ENCODE peak calls at places on chromosomes 7 and 10, in four cellular contexts. One of them, this sample, is unnamed.

GRCh38 chr10:94042001-94042813 is 48.5 kb downstream of the PLCE1 start:
- DNase-seq in right lobe of liver: no peak
- DNase-seq in HepG2: no peak
- DNase-seq in breast epithelium: no peak
- DNase-seq in this sample: no peak

GRCh38 chr7:29424984-29425309 is 138.7 kb upstream of the PRR15 start:
- DNase-seq in breast epithelium: no peak
- DNase-seq in right lobe of liver: no peak
- DNase-seq in HepG2: no peak
- DNase-seq in this sample: no peak

GRCh38 chr7:140175221-140176218 is 1.3 kb downstream of the KDM7A start:
- DNase-seq in breast epithelium: peak; percentile 96
- DNase-seq in right lobe of liver: peak; percentile 95
- DNase-seq in HepG2: peak; percentile 96
- DNase-seq in this sample: peak; percentile 88

GRCh38 chr7:83574616-83575015 is 74.3 kb downstream of the SEMA3E start:
- DNase-seq in breast epithelium: no peak
- DNase-seq in HepG2: no peak
- DNase-seq in right lobe of liver: no peak
- DNase-seq in this sample: no peak

GRCh38 chr10:98638920-98639319 is 192.2 kb upstream of the HPS1 start:
- DNase-seq in breast epithelium: no peak
- DNase-seq in right lobe of liver: no peak
- DNase-seq in HepG2: no peak
- DNase-seq in this sample: no peak

GRCh38 chr7:47577351-47577919 is 4.5 kb downstream of the TNS3 start:
- DNase-seq in HepG2: no peak
- DNase-seq in right lobe of liver: no peak
- DNase-seq in breast epithelium: no peak
- DNase-seq in this sample: no peak

GRCh38 chr7:69147631-69148030 is 450.6 kb upstream of the AUTS2 start:
- DNase-seq in HepG2: no peak
- DNase-seq in breast epithelium: no peak
- DNase-seq in right lobe of liver: no peak
- DNase-seq in this sample: no peak

GRCh38 chr7:37916017-37916672 is 472 bp downstream of the SFRP4 start:
- DNase-seq in right lobe of liver: no peak
- DNase-seq in breast epithelium: no peak
- DNase-seq in HepG2: no peak
- DNase-seq in this sample: no peak

GRCh38 chr7:137975768-137976167 is 26.1 kb downstream of the CREB3L2 start:
- DNase-seq in breast epithelium: no peak
- DNase-seq in HepG2: no peak
- DNase-seq in right lobe of liver: no peak
- DNase-seq in this sample: no peak

GRCh38 chr10:11345224-11346054 is 266.0 kb downstream of the USP6NL start:
- DNase-seq in right lobe of liver: no peak
- DNase-seq in breast epithelium: no peak
- DNase-seq in HepG2: peak; percentile 4
- DNase-seq in this sample: no peak

GRCh38 chr10:20953120-20953519 is 56.0 kb upstream of the NEBL start:
- DNase-seq in right lobe of liver: no peak
- DNase-seq in HepG2: no peak
- DNase-seq in breast epithelium: no peak
- DNase-seq in this sample: no peak

GRCh38 chr10:6050801-6051445 is 11.2 kb downstream of the IL2RA start:
- DNase-seq in HepG2: peak; percentile 41
- DNase-seq in breast epithelium: peak; percentile 60
- DNase-seq in right lobe of liver: peak; percentile 82
- DNase-seq in this sample: no peak

GRCh38 chr7:157189405-157189804 is 50.7 kb downstream of the UBE3C start:
- DNase-seq in breast epithelium: no peak
- DNase-seq in HepG2: no peak
- DNase-seq in right lobe of liver: no peak
- DNase-seq in this sample: no peak

GRCh38 chr10:14879055-14879800 is 562 bp downstream of the SUV39H2 start:
- DNase-seq in breast epithelium: peak; percentile 18
- DNase-seq in HepG2: peak; percentile 9
- DNase-seq in right lobe of liver: no peak
- DNase-seq in this sample: no peak

GRCh38 chr7:27346531-27347260 is 104.1 kb downstream of the EVX1 start:
- DNase-seq in breast epithelium: peak; percentile 30
- DNase-seq in HepG2: peak; percentile 66
- DNase-seq in right lobe of liver: no peak
- DNase-seq in this sample: no peak

GRCh38 chr7:47576031-47576908 is 5.6 kb downstream of the TNS3 start:
- DNase-seq in right lobe of liver: peak; percentile 60
- DNase-seq in breast epithelium: peak; percentile 61
- DNase-seq in HepG2: peak; percentile 95
- DNase-seq in this sample: no peak

GRCh38 chr7:87564290-87564963 is 36.3 kb downstream of the ABCB1 start:
- DNase-seq in right lobe of liver: peak; percentile 70
- DNase-seq in HepG2: peak; percentile 20
- DNase-seq in breast epithelium: no peak
- DNase-seq in this sample: no peak

GRCh38 chr10:8113616-8114015 is 59.1 kb downstream of the GATA3 start:
- DNase-seq in HepG2: no peak
- DNase-seq in right lobe of liver: no peak
- DNase-seq in breast epithelium: no peak
- DNase-seq in this sample: no peak

GRCh38 chr10:30683496-30683895 is 53.9 kb upstream of the LYZL2 start:
- DNase-seq in right lobe of liver: no peak
- DNase-seq in HepG2: no peak
- DNase-seq in breast epithelium: no peak
- DNase-seq in this sample: no peak

GRCh38 chr10:122307669-122308486 is 36.8 kb downstream of the BTBD16 start:
- DNase-seq in HepG2: no peak
- DNase-seq in right lobe of liver: no peak
- DNase-seq in breast epithelium: peak; percentile 56
- DNase-seq in this sample: peak; percentile 66

GRCh38 chr10:113024930-113025329 is 74.9 kb downstream of the TCF7L2 start:
- DNase-seq in right lobe of liver: no peak
- DNase-seq in HepG2: no peak
- DNase-seq in breast epithelium: no peak
- DNase-seq in this sample: no peak

GRCh38 chr7:30467275-30467674 is 11.3 kb downstream of the NOD1 start:
- DNase-seq in right lobe of liver: no peak
- DNase-seq in breast epithelium: no peak
- DNase-seq in HepG2: no peak
- DNase-seq in this sample: no peak

GRCh38 chr7:85749715-85750453 is 563.0 kb upstream of the SEMA3D start:
- DNase-seq in HepG2: no peak
- DNase-seq in right lobe of liver: no peak
- DNase-seq in breast epithelium: no peak
- DNase-seq in this sample: no peak

GRCh38 chr10:31697271-31698168 is 231.1 kb downstream of the ARHGAP12 start:
- DNase-seq in HepG2: no peak
- DNase-seq in breast epithelium: peak; percentile 50
- DNase-seq in right lobe of liver: peak; percentile 61
- DNase-seq in this sample: peak; percentile 85

GRCh38 chr7:117133125-117133524 is 179.8 kb downstream of the ST7 start:
- DNase-seq in breast epithelium: no peak
- DNase-seq in HepG2: no peak
- DNase-seq in right lobe of liver: no peak
- DNase-seq in this sample: no peak

GRCh38 chr7:103810112-103810744 is 179.2 kb downstream of the RELN start:
- DNase-seq in right lobe of liver: no peak
- DNase-seq in breast epithelium: no peak
- DNase-seq in HepG2: peak; percentile 59
- DNase-seq in this sample: no peak

GRCh38 chr10:62352356-62352963 is 21.7 kb upstream of the ZNF365 start:
- DNase-seq in right lobe of liver: no peak
- DNase-seq in HepG2: no peak
- DNase-seq in breast epithelium: no peak
- DNase-seq in this sample: no peak

GRCh38 chr7:78345979-78346378 is 547.4 kb downstream of the PHTF2 start:
- DNase-seq in right lobe of liver: no peak
- DNase-seq in HepG2: no peak
- DNase-seq in breast epithelium: no peak
- DNase-seq in this sample: no peak

GRCh38 chr10:69406302-69406811 is 10.4 kb downstream of the TACR2 start:
- DNase-seq in right lobe of liver: no peak
- DNase-seq in breast epithelium: no peak
- DNase-seq in HepG2: no peak
- DNase-seq in this sample: no peak

GRCh38 chr7:104873346-104873849 is 140.6 kb upstream of the KMT2E start:
- DNase-seq in right lobe of liver: no peak
- DNase-seq in HepG2: no peak
- DNase-seq in breast epithelium: no peak
- DNase-seq in this sample: no peak

GRCh38 chr7:44515595-44516268 is 25.3 kb upstream of the NUDCD3 start:
- DNase-seq in right lobe of liver: no peak
- DNase-seq in breast epithelium: no peak
- DNase-seq in HepG2: no peak
- DNase-seq in this sample: no peak

GRCh38 chr7:131016230-131016629 is 282.2 kb upstream of the KLF14 start:
- DNase-seq in right lobe of liver: no peak
- DNase-seq in HepG2: peak; percentile 44
- DNase-seq in breast epithelium: no peak
- DNase-seq in this sample: no peak

GRCh38 chr7:157587051-157587450 is 250.2 kb downstream of the DNAJB6 start:
- DNase-seq in right lobe of liver: no peak
- DNase-seq in breast epithelium: no peak
- DNase-seq in HepG2: no peak
- DNase-seq in this sample: no peak

GRCh38 chr10:24866615-24867583 is 85.5 kb downstream of the PRTFDC1 start:
- DNase-seq in breast epithelium: peak; percentile 46
- DNase-seq in HepG2: peak; percentile 6
- DNase-seq in right lobe of liver: no peak
- DNase-seq in this sample: no peak

GRCh38 chr7:85184599-85185354 is 2.1 kb downstream of the SEMA3D start:
- DNase-seq in right lobe of liver: no peak
- DNase-seq in breast epithelium: no peak
- DNase-seq in HepG2: no peak
- DNase-seq in this sample: peak; percentile 9

GRCh38 chr10:99410876-99411275 is 19.5 kb downstream of the GOT1 start:
- DNase-seq in breast epithelium: no peak
- DNase-seq in HepG2: no peak
- DNase-seq in right lobe of liver: no peak
- DNase-seq in this sample: no peak

GRCh38 chr10:22681783-22682183 is 32.6 kb downstream of the PIP4K2A start:
- DNase-seq in HepG2: peak; percentile 85
- DNase-seq in breast epithelium: no peak
- DNase-seq in right lobe of liver: peak; percentile 56
- DNase-seq in this sample: no peak

GRCh38 chr7:28157311-28157710 is 23.3 kb downstream of the JAZF1 start:
- DNase-seq in HepG2: no peak
- DNase-seq in breast epithelium: no peak
- DNase-seq in right lobe of liver: no peak
- DNase-seq in this sample: no peak

GRCh38 chr10:126459878-126460481 is 71.7 kb upstream of the ADAM12 start:
- DNase-seq in breast epithelium: no peak
- DNase-seq in HepG2: peak; percentile 38
- DNase-seq in right lobe of liver: no peak
- DNase-seq in this sample: no peak

GRCh38 chr7:537911-538634 is 18.4 kb upstream of the PDGFA start:
- DNase-seq in HepG2: peak; percentile 81
- DNase-seq in right lobe of liver: no peak
- DNase-seq in breast epithelium: no peak
- DNase-seq in this sample: no peak

DNA sequence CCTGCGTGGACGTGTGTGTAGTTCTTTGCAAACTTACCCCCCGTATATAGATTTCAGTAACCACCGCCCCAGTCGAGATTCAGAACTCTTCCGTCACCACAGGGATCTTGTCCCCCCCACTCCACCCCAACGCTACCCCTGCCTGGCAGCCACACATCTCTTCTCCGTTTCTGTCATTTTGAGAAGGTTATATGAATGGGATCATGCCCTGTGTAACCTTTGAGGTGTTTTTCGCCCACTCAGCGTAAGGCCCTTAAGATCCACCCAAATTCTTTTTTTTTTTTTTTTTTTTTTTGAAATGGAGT is 83.4 kb downstream of the ELFN1 start:
- DNase-seq in breast epithelium: no peak
- DNase-seq in HepG2: no peak
- DNase-seq in right lobe of liver: no peak
- DNase-seq in this sample: no peak
- H3K27me3 ChIP-seq in breast epithelium: peaks cover 42% of the 10 kb centered on the region
- H3K27me3 ChIP-seq in HepG2: peaks cover 29% of the 10 kb centered on the region
- H3K27me3 ChIP-seq in right lobe of liver: no peaks in the 10 kb centered on the region
- H3K27me3 ChIP-seq in this sample: no peaks in the 10 kb centered on the region

DNA sequence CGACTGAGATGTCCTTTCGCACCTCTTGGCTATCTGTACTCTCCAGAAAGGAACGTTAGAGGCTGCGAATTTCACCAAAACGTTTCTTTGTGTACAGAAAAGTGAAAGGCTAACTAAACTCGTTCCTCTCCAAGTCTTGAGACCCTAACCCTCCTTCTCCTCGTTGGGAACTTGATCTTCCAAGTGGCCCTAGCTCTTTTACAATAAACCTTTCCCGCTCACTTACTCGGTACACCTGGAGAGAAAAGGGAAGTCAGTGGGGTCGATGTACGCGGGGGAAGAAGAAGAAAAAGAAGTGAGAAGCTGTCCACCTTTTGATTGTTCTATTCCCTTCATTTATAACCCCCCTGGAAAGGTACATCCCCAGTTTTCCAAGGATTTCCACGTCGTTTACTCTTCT is 164.9 kb upstream of the PPP1R3A start:
- DNase-seq in breast epithelium: no peak
- DNase-seq in HepG2: no peak
- DNase-seq in right lobe of liver: no peak
- DNase-seq in this sample: no peak
- H3K27me3 ChIP-seq in breast epithelium: peaks cover 46% of the 10 kb centered on the region
- H3K27me3 ChIP-seq in HepG2: peaks cover 28% of the 10 kb centered on the region
- H3K27me3 ChIP-seq in right lobe of liver: no peaks in the 10 kb centered on the region
- H3K27me3 ChIP-seq in this sample: no peaks in the 10 kb centered on the region

GRCh38 chr10:110167149-110167548 is 40.3 kb upstream of the MXI1 start:
- DNase-seq in right lobe of liver: no peak
- DNase-seq in breast epithelium: no peak
- DNase-seq in HepG2: no peak
- DNase-seq in this sample: no peak
- H3K27me3 ChIP-seq in right lobe of liver: no peaks in the 10 kb centered on the region
- H3K27me3 ChIP-seq in breast epithelium: peaks cover 8% of the 10 kb centered on the region
- H3K27me3 ChIP-seq in HepG2: peaks cover 27% of the 10 kb centered on the region
- H3K27me3 ChIP-seq in this sample: no peaks in the 10 kb centered on the region

GRCh38 chr10:103450201-103450695 is 1.9 kb downstream of the CALHM2 start:
- DNase-seq in breast epithelium: no peak
- DNase-seq in right lobe of liver: no peak
- DNase-seq in HepG2: no peak
- DNase-seq in this sample: no peak
- H3K27me3 ChIP-seq in breast epithelium: no peaks in the 10 kb centered on the region
- H3K27me3 ChIP-seq in right lobe of liver: no peaks in the 10 kb centered on the region
- H3K27me3 ChIP-seq in HepG2: peaks cover 26% of the 10 kb centered on the region
- H3K27me3 ChIP-seq in this sample: no peaks in the 10 kb centered on the region